ENCODE peak calls at places on chromosomes 16 and 17, in nine cellular contexts. One of them, this sample, is unnamed.

GRCh38 chr17:49830605-49831004 is 17.3 kb downstream of the TAC4 start:
- DNase-seq in heart right ventricle: no peak
- DNase-seq in adrenal gland: no peak
- DNase-seq in CD4-positive, alpha-beta memory T cell: no peak
- DNase-seq in tibial nerve: no peak
- DNase-seq in left ventricle myocardium inferior: no peak
- DNase-seq in aorta: no peak
- DNase-seq in stomach: no peak
- DNase-seq in CD8-positive, alpha-beta T cell: no peak
- DNase-seq in this sample: no peak

GRCh38 chr17:55381017-55381770 is 40.4 kb downstream of the MMD start:
- DNase-seq in heart right ventricle: no peak
- DNase-seq in adrenal gland: no peak
- DNase-seq in CD4-positive, alpha-beta memory T cell: no peak
- DNase-seq in tibial nerve: no peak
- DNase-seq in left ventricle myocardium inferior: no peak
- DNase-seq in aorta: no peak
- DNase-seq in stomach: no peak
- DNase-seq in CD8-positive, alpha-beta T cell: no peak
- DNase-seq in this sample: no peak

GRCh38 chr16:79608976-79609375 is 8.4 kb upstream of the MAF start:
- DNase-seq in heart right ventricle: no peak
- DNase-seq in adrenal gland: no peak
- DNase-seq in CD4-positive, alpha-beta memory T cell: no peak
- DNase-seq in tibial nerve: no peak
- DNase-seq in left ventricle myocardium inferior: no peak
- DNase-seq in aorta: no peak
- DNase-seq in stomach: no peak
- DNase-seq in CD8-positive, alpha-beta T cell: no peak
- DNase-seq in this sample: no peak

GRCh38 chr17:40724656-40725055 is 21.1 kb upstream of the KRT24 start:
- DNase-seq in heart right ventricle: no peak
- DNase-seq in adrenal gland: no peak
- DNase-seq in CD4-positive, alpha-beta memory T cell: no peak
- DNase-seq in tibial nerve: no peak
- DNase-seq in left ventricle myocardium inferior: no peak
- DNase-seq in aorta: no peak
- DNase-seq in stomach: no peak
- DNase-seq in CD8-positive, alpha-beta T cell: no peak
- DNase-seq in this sample: no peak

GRCh38 chr16:1379054-1379862 is 27.5 kb downstream of the GNPTG start:
- DNase-seq in heart right ventricle: peak; percentile 84
- DNase-seq in adrenal gland: peak; percentile 98
- DNase-seq in CD4-positive, alpha-beta memory T cell: peak; percentile 84
- DNase-seq in tibial nerve: peak; percentile 45
- DNase-seq in left ventricle myocardium inferior: peak; percentile 88
- DNase-seq in aorta: peak; percentile 97
- DNase-seq in stomach: peak; percentile 76
- DNase-seq in CD8-positive, alpha-beta T cell: peak; percentile 73
- DNase-seq in this sample: peak; percentile 48

GRCh38 chr17:70405492-70406220 is 236.3 kb downstream of the KCNJ2 start:
- DNase-seq in heart right ventricle: no peak
- DNase-seq in adrenal gland: no peak
- DNase-seq in CD4-positive, alpha-beta memory T cell: no peak
- DNase-seq in tibial nerve: peak; percentile 53
- DNase-seq in left ventricle myocardium inferior: no peak
- DNase-seq in aorta: no peak
- DNase-seq in stomach: no peak
- DNase-seq in CD8-positive, alpha-beta T cell: no peak
- DNase-seq in this sample: no peak

GRCh38 chr16:56411624-56412023 is 13.7 kb downstream of the AMFR start:
- DNase-seq in heart right ventricle: no peak
- DNase-seq in adrenal gland: no peak
- DNase-seq in CD4-positive, alpha-beta memory T cell: no peak
- DNase-seq in tibial nerve: no peak
- DNase-seq in left ventricle myocardium inferior: no peak
- DNase-seq in aorta: no peak
- DNase-seq in stomach: no peak
- DNase-seq in CD8-positive, alpha-beta T cell: no peak
- DNase-seq in this sample: no peak

GRCh38 chr17:12097326-12097725 is 76.6 kb downstream of the MAP2K4 start:
- DNase-seq in heart right ventricle: no peak
- DNase-seq in adrenal gland: no peak
- DNase-seq in CD4-positive, alpha-beta memory T cell: no peak
- DNase-seq in tibial nerve: no peak
- DNase-seq in left ventricle myocardium inferior: no peak
- DNase-seq in aorta: no peak
- DNase-seq in stomach: no peak
- DNase-seq in CD8-positive, alpha-beta T cell: no peak
- DNase-seq in this sample: no peak

GRCh38 chr16:15658556-15658955 is 8.5 kb downstream of the NDE1 start:
- DNase-seq in heart right ventricle: no peak
- DNase-seq in adrenal gland: no peak
- DNase-seq in CD4-positive, alpha-beta memory T cell: no peak
- DNase-seq in tibial nerve: no peak
- DNase-seq in left ventricle myocardium inferior: no peak
- DNase-seq in aorta: no peak
- DNase-seq in stomach: no peak
- DNase-seq in CD8-positive, alpha-beta T cell: no peak
- DNase-seq in this sample: no peak

GRCh38 chr16:86052115-86052670 is 153.2 kb downstream of the IRF8 start:
- DNase-seq in heart right ventricle: no peak
- DNase-seq in adrenal gland: no peak
- DNase-seq in CD4-positive, alpha-beta memory T cell: no peak
- DNase-seq in tibial nerve: no peak
- DNase-seq in left ventricle myocardium inferior: no peak
- DNase-seq in aorta: no peak
- DNase-seq in stomach: no peak
- DNase-seq in CD8-positive, alpha-beta T cell: no peak
- DNase-seq in this sample: peak; percentile 39
- H3K27me3 ChIP-seq in heart right ventricle: peaks cover 56% of the 10 kb centered on the region
- H3K27me3 ChIP-seq in adrenal gland: peaks cover 15% of the 10 kb centered on the region
- H3K27me3 ChIP-seq in CD4-positive, alpha-beta memory T cell: no peaks in the 10 kb centered on the region
- H3K27me3 ChIP-seq in tibial nerve: peaks cover 38% of the 10 kb centered on the region
- H3K27me3 ChIP-seq in left ventricle myocardium inferior: peaks cover 59% of the 10 kb centered on the region
- H3K27me3 ChIP-seq in aorta: no peaks in the 10 kb centered on the region
- H3K27me3 ChIP-seq in stomach: peaks cover 16% of the 10 kb centered on the region
- H3K27me3 ChIP-seq in CD8-positive, alpha-beta T cell: no peaks in the 10 kb centered on the region
- H3K27me3 ChIP-seq in this sample: no peaks in the 10 kb centered on the region

GRCh38 chr17:43545383-43545632 is 832 bp downstream of the ETV4 start:
- DNase-seq in heart right ventricle: peak; percentile 29
- DNase-seq in adrenal gland: no peak
- DNase-seq in CD4-positive, alpha-beta memory T cell: peak; percentile 43
- DNase-seq in tibial nerve: no peak
- DNase-seq in left ventricle myocardium inferior: peak; percentile 29
- DNase-seq in aorta: peak; percentile 77
- DNase-seq in stomach: peak; percentile 28
- DNase-seq in CD8-positive, alpha-beta T cell: no peak
- DNase-seq in this sample: no peak

GRCh38 chr17:43542854-43543253 is 3.3 kb downstream of the ETV4 start:
- DNase-seq in heart right ventricle: no peak
- DNase-seq in adrenal gland: no peak
- DNase-seq in CD4-positive, alpha-beta memory T cell: no peak
- DNase-seq in tibial nerve: no peak
- DNase-seq in left ventricle myocardium inferior: no peak
- DNase-seq in aorta: no peak
- DNase-seq in stomach: no peak
- DNase-seq in CD8-positive, alpha-beta T cell: no peak
- DNase-seq in this sample: no peak

GRCh38 chr17:43543300-43543699 is 2.8 kb downstream of the ETV4 start:
- DNase-seq in heart right ventricle: no peak
- DNase-seq in adrenal gland: no peak
- DNase-seq in CD4-positive, alpha-beta memory T cell: no peak
- DNase-seq in tibial nerve: no peak
- DNase-seq in left ventricle myocardium inferior: no peak
- DNase-seq in aorta: no peak
- DNase-seq in stomach: no peak
- DNase-seq in CD8-positive, alpha-beta T cell: no peak
- DNase-seq in this sample: no peak

GRCh38 chr17:43543771-43544575 is 2.2 kb downstream of the ETV4 start:
- DNase-seq in heart right ventricle: no peak
- DNase-seq in adrenal gland: no peak
- DNase-seq in CD4-positive, alpha-beta memory T cell: no peak
- DNase-seq in tibial nerve: no peak
- DNase-seq in left ventricle myocardium inferior: no peak
- DNase-seq in aorta: no peak
- DNase-seq in stomach: no peak
- DNase-seq in CD8-positive, alpha-beta T cell: no peak
- DNase-seq in this sample: no peak

GRCh38 chr17:43540821-43541674 is 5.1 kb downstream of the ETV4 start:
- DNase-seq in heart right ventricle: no peak
- DNase-seq in adrenal gland: no peak
- DNase-seq in CD4-positive, alpha-beta memory T cell: no peak
- DNase-seq in tibial nerve: no peak
- DNase-seq in left ventricle myocardium inferior: peak; percentile 40
- DNase-seq in aorta: no peak
- DNase-seq in stomach: no peak
- DNase-seq in CD8-positive, alpha-beta T cell: no peak
- DNase-seq in this sample: no peak
- H3K4me1 ChIP-seq in heart right ventricle: peaks cover 25% of the 10 kb centered on the region
- H3K4me1 ChIP-seq in adrenal gland: peaks cover 10% of the 10 kb centered on the region
- H3K4me1 ChIP-seq in CD4-positive, alpha-beta memory T cell: peaks cover 11% of the 10 kb centered on the region
- H3K4me1 ChIP-seq in tibial nerve: no peaks in the 10 kb centered on the region
- H3K4me1 ChIP-seq in left ventricle myocardium inferior: peaks cover 38% of the 10 kb centered on the region
- H3K4me1 ChIP-seq in aorta: no peaks in the 10 kb centered on the region
- H3K4me1 ChIP-seq in stomach: peaks cover 23% of the 10 kb centered on the region
- H3K4me1 ChIP-seq in CD8-positive, alpha-beta T cell: no peaks in the 10 kb centered on the region
- H3K4me1 ChIP-seq in this sample: peaks cover 7% of the 10 kb centered on the region

DNA sequence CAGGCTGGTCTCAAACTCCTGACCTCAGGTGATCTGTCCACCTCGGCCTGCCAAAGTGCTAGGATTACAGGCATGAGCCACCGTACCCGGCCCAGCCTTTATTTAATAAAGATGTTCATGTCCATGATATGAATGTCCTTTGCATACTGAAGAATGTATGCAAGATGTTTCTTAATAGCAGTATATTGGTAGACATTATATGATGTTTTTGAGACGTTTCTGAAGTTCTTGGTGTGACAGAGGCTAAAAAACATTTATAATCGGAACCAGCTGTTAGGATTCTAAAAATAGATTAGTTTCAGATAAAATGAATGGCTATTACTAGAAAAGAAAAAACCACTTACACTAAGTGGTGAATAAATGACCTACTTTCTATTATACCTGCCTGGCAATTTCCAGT is 11.8 kb downstream of the PDZD9 start:
- DNase-seq in heart right ventricle: no peak
- DNase-seq in adrenal gland: no peak
- DNase-seq in CD4-positive, alpha-beta memory T cell: no peak
- DNase-seq in tibial nerve: no peak
- DNase-seq in left ventricle myocardium inferior: no peak
- DNase-seq in aorta: no peak
- DNase-seq in stomach: no peak
- DNase-seq in CD8-positive, alpha-beta T cell: no peak
- DNase-seq in this sample: no peak
- H3K27ac ChIP-seq in heart right ventricle: no peak overlapping the region
- H3K27ac ChIP-seq in adrenal gland: no peak overlapping the region
- H3K27ac ChIP-seq in CD4-positive, alpha-beta memory T cell: no peak overlapping the region
- H3K27ac ChIP-seq in tibial nerve: no peak overlapping the region
- H3K27ac ChIP-seq in left ventricle myocardium inferior: no peak overlapping the region
- H3K27ac ChIP-seq in aorta: no peak overlapping the region
- H3K27ac ChIP-seq in stomach: no peak overlapping the region
- H3K27ac ChIP-seq in CD8-positive, alpha-beta T cell: no peak overlapping the region
- H3K27ac ChIP-seq in this sample: no peak overlapping the region

GRCh38 chr16:69619514-69619913 is 53.7 kb downstream of the NFAT5 start:
- DNase-seq in heart right ventricle: no peak
- DNase-seq in adrenal gland: no peak
- DNase-seq in CD4-positive, alpha-beta memory T cell: no peak
- DNase-seq in tibial nerve: no peak
- DNase-seq in left ventricle myocardium inferior: no peak
- DNase-seq in aorta: no peak
- DNase-seq in stomach: no peak
- DNase-seq in CD8-positive, alpha-beta T cell: no peak
- DNase-seq in this sample: no peak
- H3K27me3 ChIP-seq in heart right ventricle: no peaks in the 10 kb centered on the region
- H3K27me3 ChIP-seq in adrenal gland: no peaks in the 10 kb centered on the region
- H3K27me3 ChIP-seq in CD4-positive, alpha-beta memory T cell: no peaks in the 10 kb centered on the region
- H3K27me3 ChIP-seq in tibial nerve: no peaks in the 10 kb centered on the region
- H3K27me3 ChIP-seq in left ventricle myocardium inferior: no peaks in the 10 kb centered on the region
- H3K27me3 ChIP-seq in aorta: no peaks in the 10 kb centered on the region
- H3K27me3 ChIP-seq in stomach: no peaks in the 10 kb centered on the region
- H3K27me3 ChIP-seq in CD8-positive, alpha-beta T cell: no peaks in the 10 kb centered on the region
- H3K27me3 ChIP-seq in this sample: no peaks in the 10 kb centered on the region

GRCh38 chr17:41781404-41782110 is 5.0 kb downstream of the JUP start:
- DNase-seq in heart right ventricle: peak; percentile 56
- DNase-seq in adrenal gland: peak; percentile 81
- DNase-seq in CD4-positive, alpha-beta memory T cell: no peak
- DNase-seq in tibial nerve: no peak
- DNase-seq in left ventricle myocardium inferior: peak; percentile 54
- DNase-seq in aorta: no peak
- DNase-seq in stomach: no peak
- DNase-seq in CD8-positive, alpha-beta T cell: no peak
- DNase-seq in this sample: no peak

GRCh38 chr17:41782142-41782541 is 4.4 kb downstream of the JUP start:
- DNase-seq in heart right ventricle: peak; percentile 75
- DNase-seq in adrenal gland: no peak
- DNase-seq in CD4-positive, alpha-beta memory T cell: no peak
- DNase-seq in tibial nerve: no peak
- DNase-seq in left ventricle myocardium inferior: peak; percentile 84
- DNase-seq in aorta: no peak
- DNase-seq in stomach: peak; percentile 49
- DNase-seq in CD8-positive, alpha-beta T cell: no peak
- DNase-seq in this sample: no peak

GRCh38 chr17:41777579-41778188 is 8.8 kb downstream of the JUP start:
- DNase-seq in heart right ventricle: peak; percentile 87
- DNase-seq in adrenal gland: peak; percentile 90
- DNase-seq in CD4-positive, alpha-beta memory T cell: no peak
- DNase-seq in tibial nerve: peak; percentile 64
- DNase-seq in left ventricle myocardium inferior: peak; percentile 83
- DNase-seq in aorta: no peak
- DNase-seq in stomach: peak; percentile 78
- DNase-seq in CD8-positive, alpha-beta T cell: no peak
- DNase-seq in this sample: peak; percentile 68

GRCh38 chr17:41777157-41777578 is 9.3 kb downstream of the JUP start:
- DNase-seq in heart right ventricle: peak; percentile 77
- DNase-seq in adrenal gland: no peak
- DNase-seq in CD4-positive, alpha-beta memory T cell: no peak
- DNase-seq in tibial nerve: no peak
- DNase-seq in left ventricle myocardium inferior: peak; percentile 77
- DNase-seq in aorta: no peak
- DNase-seq in stomach: peak; percentile 37
- DNase-seq in CD8-positive, alpha-beta T cell: no peak
- DNase-seq in this sample: no peak

GRCh38 chr17:41779954-41780353 is 6.6 kb downstream of the JUP start:
- DNase-seq in heart right ventricle: no peak
- DNase-seq in adrenal gland: no peak
- DNase-seq in CD4-positive, alpha-beta memory T cell: no peak
- DNase-seq in tibial nerve: no peak
- DNase-seq in left ventricle myocardium inferior: no peak
- DNase-seq in aorta: no peak
- DNase-seq in stomach: no peak
- DNase-seq in CD8-positive, alpha-beta T cell: no peak
- DNase-seq in this sample: no peak
- H3K4me1 ChIP-seq in heart right ventricle: peaks cover 97% of the 10 kb centered on the region
- H3K4me1 ChIP-seq in adrenal gland: peaks cover 4% of the 10 kb centered on the region
- H3K4me1 ChIP-seq in CD4-positive, alpha-beta memory T cell: no peaks in the 10 kb centered on the region
- H3K4me1 ChIP-seq in tibial nerve: no peaks in the 10 kb centered on the region
- H3K4me1 ChIP-seq in left ventricle myocardium inferior: peaks cover 100% of the 10 kb centered on the region
- H3K4me1 ChIP-seq in aorta: no peaks in the 10 kb centered on the region
- H3K4me1 ChIP-seq in stomach: peaks cover 87% of the 10 kb centered on the region
- H3K4me1 ChIP-seq in CD8-positive, alpha-beta T cell: peaks cover 2% of the 10 kb centered on the region
- H3K4me1 ChIP-seq in this sample: peaks cover 22% of the 10 kb centered on the region

This sample was measured in Peyer's patch.